ENCODE peak calls at places on chromosomes 13 and 19, in four cellular contexts. V, A, I and Q are unnamed samples. For H3K4me1, the result is how much of the 10 kb centered on the place peaks cover.

GRCh38 chr19:3986260-3987041 is 1.2 kb upstream of the EEF2 start:
- DNase-seq in A (peak), V (peak), I (peak), Q (no peak)

GRCh38 chr19:36225219-36225892 is 10.4 kb downstream of the ZNF146 start:
- DNase-seq in I (peak), V (no peak), A (no peak), Q (no peak)

GRCh38 chr13:99356216-99357089 is 49.3 kb upstream of the GPR183 start:
- DNase-seq in I (peak), A (no peak), V (peak), Q (peak)

GRCh38 chr13:95540848-95541247 is 11.7 kb upstream of the CLDN10 start:
- DNase-seq in V (no peak), A (no peak), I (no peak), Q (no peak)

GRCh38 chr13:42849200-42849599 is 67.8 kb downstream of the FAM216B start:
- DNase-seq in V (no peak), I (no peak), A (no peak), Q (no peak)

GRCh38 chr13:102779426-102780159 is 6.0 kb upstream of the TEX30 start:
- DNase-seq in I (no peak), A (no peak), V (no peak), Q (no peak)

GRCh38 chr13:50677687-50678463 is 165.6 kb downstream of the DLEU7 start:
- DNase-seq in V (no peak), A (no peak), I (peak), Q (peak)

GRCh38 chr13:46313441-46314257 is 73.4 kb downstream of the RUBCNL start:
- DNase-seq in A (no peak), V (no peak), I (no peak), Q (no peak)

GRCh38 chr13:31588331-31588730 is 151.0 kb upstream of the RXFP2 start:
- DNase-seq in V (no peak), A (no peak), I (no peak), Q (peak)

GRCh38 chr13:49676581-49677298 is 14.5 kb downstream of the EBPL start:
- DNase-seq in I (no peak), V (no peak), A (no peak), Q (no peak)

GRCh38 chr19:10502524-10503001 is 593 bp downstream of the KEAP1 start:
- DNase-seq in A (peak), I (peak), V (peak), Q (peak)

GRCh38 chr13:96214804-96215445 is 125.0 kb downstream of the HS6ST3 start:
- DNase-seq in V (no peak), I (no peak), A (peak), Q (no peak)

GRCh38 chr19:16070366-16070990 is 5.8 kb upstream of the TPM4 start:
- DNase-seq in V (peak), A (peak), I (no peak), Q (no peak)

GRCh38 chr19:10895920-10896319 is 24.6 kb downstream of the CARM1 start:
- DNase-seq in V (no peak), I (no peak), A (no peak), Q (no peak)

GRCh38 chr19:4604912-4605311 is 34.4 kb upstream of the TNFAIP8L1 start:
- DNase-seq in A (no peak), I (no peak), V (no peak), Q (no peak)

GRCh38 chr13:52048516-52048915 is 24.0 kb downstream of the UTP14C start:
- DNase-seq in I (peak), A (no peak), V (no peak), Q (no peak)

GRCh38 chr13:47539317-47539716 is 461.8 kb downstream of the SUCLA2 start:
- DNase-seq in A (no peak), I (no peak), V (no peak), Q (no peak)

GRCh38 chr13:41452462-41452861 is 4.9 kb upstream of the RGCC start:
- DNase-seq in I (no peak), A (no peak), V (no peak), Q (no peak)

GRCh38 chr13:42968906-42969305 is 23.1 kb downstream of the EPSTI1 start:
- DNase-seq in A (no peak), V (no peak), I (no peak), Q (peak)

GRCh38 chr13:94558721-94559120 is 37.2 kb downstream of the TGDS start:
- DNase-seq in V (no peak), I (peak), A (peak), Q (peak)

GRCh38 chr13:42645717-42646116 is 71.8 kb downstream of the TNFSF11 start:
- DNase-seq in V (no peak), A (no peak), I (no peak), Q (peak)

GRCh38 chr19:3224346-3225325 is at the start of gene CELF5:
- DNase-seq in V (peak), A (no peak), I (no peak), Q (no peak)

GRCh38 chr13:48156466-48156865 is 61.6 kb upstream of the MED4 start:
- DNase-seq in I (no peak), A (no peak), V (peak), Q (no peak)

GRCh38 chr13:53901593-53901992 is 873.0 kb downstream of the OLFM4 start:
- DNase-seq in V (no peak), A (no peak), I (no peak), Q (no peak)

GRCh38 chr19:1855040-1855827 is 7.0 kb upstream of the REXO1 start:
- DNase-seq in A (peak), V (peak), I (peak), Q (peak)

GRCh38 chr19:1855828-1856255 is 7.5 kb downstream of the KLF16 start:
- DNase-seq in V (peak), A (no peak), I (no peak), Q (no peak)

GRCh38 chr19:1856698-1857603 is 6.4 kb downstream of the KLF16 start:
- DNase-seq in I (peak), A (peak), V (peak), Q (peak)

GRCh38 chr19:1857648-1858326 is 5.6 kb downstream of the KLF16 start:
- DNase-seq in V (no peak), I (no peak), A (no peak), Q (no peak)

GRCh38 chr19:1856345-1856697 is 7.1 kb downstream of the KLF16 start:
- DNase-seq in A (no peak), I (no peak), V (peak), Q (no peak)
- H3K4me1 ChIP-seq in A (half or more), I (half or more), V (half or more), Q (half or more)

GRCh38 chr19:43675906-43676305 is 5.9 kb upstream of the PLAUR start:
- DNase-seq in A (no peak), I (no peak), V (no peak), Q (no peak)
- H3K4me1 ChIP-seq in A (under half), I (under half), V (under half), Q (under half)

GRCh38 chr13:113538689-113539058 is 45.9 kb upstream of the TFDP1 start:
- DNase-seq in I (no peak), A (no peak), V (no peak), Q (no peak)

GRCh38 chr13:113540523-113540922 is 44.0 kb upstream of the TFDP1 start:
- DNase-seq in I (no peak), V (no peak), A (no peak), Q (no peak)

GRCh38 chr13:113537909-113538688 is 46.5 kb upstream of the TFDP1 start:
- DNase-seq in I (no peak), V (no peak), A (no peak), Q (no peak)

GRCh38 chr13:113539822-113540221 is 44.7 kb upstream of the TFDP1 start:
- DNase-seq in I (no peak), V (no peak), A (no peak), Q (no peak)

DNA sequence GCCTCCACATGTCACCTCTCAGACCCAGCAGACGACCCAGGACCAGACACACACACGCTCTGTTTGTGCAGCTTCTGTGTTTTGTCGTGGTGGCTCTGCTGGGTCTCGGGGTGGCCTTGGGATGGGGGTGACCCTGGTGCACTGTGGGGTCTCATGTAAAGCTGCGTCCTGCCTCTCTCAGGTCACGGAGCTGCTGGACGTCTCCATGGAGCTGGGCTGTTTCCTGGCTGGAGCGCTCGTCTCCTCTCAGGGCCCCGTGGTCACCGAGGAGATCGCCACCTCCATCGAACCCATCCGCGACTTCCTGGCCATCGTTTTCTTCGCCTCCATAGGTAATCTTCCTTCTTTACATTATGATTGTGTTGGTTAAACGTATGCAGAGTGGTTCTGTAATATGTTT is 45.4 kb upstream of the TFDP1 start:
- DNase-seq in A (no peak), I (no peak), V (no peak), Q (no peak)
- H3K4me1 ChIP-seq in A (under half), I (under half), V (under half), Q (under half)

DNA sequence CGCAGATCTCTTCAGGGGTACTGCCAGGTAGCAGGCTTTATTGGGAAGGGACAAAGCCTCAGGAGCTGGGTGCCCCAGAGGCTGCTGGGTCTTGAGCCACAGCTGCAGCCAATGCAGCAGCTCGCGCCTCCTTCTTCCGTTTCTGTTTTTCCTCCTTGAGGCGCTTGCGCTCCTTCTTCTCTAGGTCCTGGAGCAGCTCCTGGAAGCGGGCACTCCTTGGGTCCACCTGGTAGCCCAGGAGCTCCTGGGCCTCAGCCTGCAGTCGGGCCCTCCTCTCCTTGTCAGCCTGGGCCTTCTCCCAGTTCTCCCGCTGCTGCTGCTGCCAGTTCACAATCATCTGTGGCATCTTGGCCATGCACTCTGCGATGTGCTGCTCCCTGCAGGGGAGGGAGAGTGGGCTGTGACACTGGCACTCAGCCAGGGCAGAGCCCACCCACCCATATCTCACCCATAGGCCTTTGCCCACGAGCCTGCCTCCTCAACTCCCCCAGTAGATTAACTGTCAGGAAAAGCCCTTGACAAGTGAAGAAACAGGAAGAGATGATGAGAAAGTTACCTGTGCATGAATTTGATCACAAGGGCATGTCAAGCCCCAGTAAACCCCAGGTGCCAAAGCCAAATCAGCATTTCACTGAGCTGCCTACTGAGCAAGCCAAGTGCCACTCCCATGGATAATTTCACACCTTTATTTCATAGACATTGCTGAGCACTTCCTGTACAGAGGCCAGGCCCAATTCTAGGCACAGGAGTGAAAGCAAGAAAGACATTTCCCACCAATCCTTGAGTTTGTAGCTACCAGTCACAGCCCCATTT is 2.7 kb downstream of the GADD45GIP1 start:
- DNase-seq in I (no peak), V (peak), A (no peak), Q (no peak)
- H3K4me1 ChIP-seq in I (under half), V (under half), A (under half), Q (half or more)

GRCh38 chr19:9061879-9062278 is 25.0 kb upstream of the OR1M1 start:
- DNase-seq in A (no peak), V (no peak), I (peak), Q (no peak)
- H3K4me1 ChIP-seq in A (under half), V (under half), I (under half), Q (under half)

GRCh38 chr19:45952341-45952690 is 21.3 kb downstream of the NOVA2 start:
- DNase-seq in I (no peak), A (no peak), V (no peak), Q (no peak)
- H3K4me1 ChIP-seq in I (under half), A (under half), V (under half), Q (under half)

GRCh38 chr19:2170987-2171348 is 7.2 kb downstream of the DOT1L start:
- DNase-seq in V (no peak), A (no peak), I (no peak), Q (no peak)

GRCh38 chr19:2171349-2172145 is 7.8 kb downstream of the DOT1L start:
- DNase-seq in A (no peak), I (peak), V (peak), Q (no peak)

GRCh38 chr19:2175742-2176141 is 12.0 kb downstream of the DOT1L start:
- DNase-seq in V (no peak), A (no peak), I (no peak), Q (no peak)

GRCh38 chr19:2173841-2174577 is 10.3 kb downstream of the DOT1L start:
- DNase-seq in A (no peak), I (no peak), V (no peak), Q (no peak)

GRCh38 chr19:2173388-2173787 is 9.7 kb downstream of the DOT1L start:
- DNase-seq in I (no peak), V (no peak), A (no peak), Q (no peak)
- H3K4me1 ChIP-seq in I (under half), V (under half), A (under half), Q (half or more)